ENCODE peak calls at places on chromosomes 6 and 20, in eight cellular contexts. S is amniotic stem cell; P is left ventricle myocardium superior; E is NCI-H2081 treated with DMSO at 0.1 percent for 48 hours; M is IMR-90; U is sigmoid colon; Z is activated CD8-positive, alpha-beta memory T cell treated with anti-CD3 and anti-CD28 coated beads, Interleukin-2, amount 10 ng/mL, durations not matched to agents 7 days and 5 days; A is brain microvascular endothelial cell. G is an unnamed sample.

GRCh38 chr6:129525055-129525454 is 184.9 kb downstream of the ARHGAP18 start:
- DNase-seq in U (no peak), P (no peak), S (no peak), Z (no peak), A (no peak), M (peak; percentile 70), E (no peak), G (no peak)

GRCh38 chr6:34771727-34772126 is 14.4 kb downstream of the SNRPC start:
- DNase-seq in U (no peak), S (peak; percentile 24), M (peak; percentile 83), A (peak; percentile 52), P (no peak), Z (no peak), E (no peak), G (no peak)

GRCh38 chr6:148502083-148502772 is 159.6 kb downstream of the SASH1 start:
- DNase-seq in U (peak; percentile 79), E (no peak), A (no peak), P (no peak), Z (no peak), S (no peak), M (peak; percentile 28), G (no peak)

GRCh38 chr6:137717074-137718073 is 149.7 kb upstream of the TNFAIP3 start:
- DNase-seq in M (no peak), Z (peak; percentile 92), E (no peak), A (no peak), S (no peak), U (no peak), P (no peak), G (no peak)

GRCh38 chr20:62887147-62887859 is 25.7 kb upstream of the TCFL5 start:
- DNase-seq in P (peak; percentile 82), M (peak; percentile 96), S (no peak), U (peak; percentile 94), Z (no peak), E (no peak), A (peak; percentile 96), G (peak; percentile 78)

GRCh38 chr6:49632712-49633111 is 3.9 kb downstream of the RHAG start:
- DNase-seq in Z (no peak), A (no peak), S (no peak), M (no peak), U (no peak), E (no peak), P (no peak), G (no peak)

GRCh38 chr20:1469925-1470571 is 3.4 kb upstream of the NSFL1C start:
- DNase-seq in S (peak; percentile 96), A (peak; percentile 100), Z (peak; percentile 47), U (peak; percentile 79), M (peak; percentile 100), E (peak; percentile 15), P (peak; percentile 81), G (peak; percentile 92)

GRCh38 chr6:1464796-1465348 is 75.5 kb downstream of the FOXF2 start:
- DNase-seq in U (no peak), M (no peak), E (no peak), A (no peak), Z (no peak), P (no peak), S (no peak), G (no peak)

GRCh38 chr6:50907565-50907964 is 88.9 kb downstream of the TFAP2B start:
- DNase-seq in Z (no peak), S (no peak), U (no peak), A (no peak), M (no peak), P (no peak), E (no peak), G (no peak)

GRCh38 chr6:34391711-34392496 is 565 bp downstream of the NUDT3 start:
- DNase-seq in Z (peak; percentile 68), M (peak; percentile 38), U (peak; percentile 81), P (peak; percentile 70), A (peak; percentile 27), E (no peak), S (no peak), G (peak; percentile 64)

GRCh38 chr6:28333047-28333446 is 2.9 kb downstream of the ZSCAN31 start:
- DNase-seq in U (no peak), E (no peak), S (no peak), P (no peak), A (no peak), Z (no peak), M (no peak), G (no peak)

GRCh38 chr20:21682576-21682975 is 22.9 kb upstream of the PAX1 start:
- DNase-seq in E (peak; percentile 6), A (no peak), S (no peak), Z (no peak), P (no peak), M (no peak), U (no peak), G (no peak)

GRCh38 chr20:2108987-2109386 is 7.4 kb downstream of the STK35 start:
- DNase-seq in S (no peak), U (no peak), P (no peak), E (no peak), Z (no peak), A (peak; percentile 55), M (peak; percentile 80), G (peak; percentile 43)

GRCh38 chr20:49813305-49813974 is 812 bp downstream of the SLC9A8 start:
- DNase-seq in Z (no peak), E (no peak), U (no peak), M (no peak), P (no peak), A (no peak), S (no peak), G (no peak)

GRCh38 chr20:63130654-63131577 is 85.0 kb downstream of the YTHDF1 start:
- DNase-seq in S (no peak), A (no peak), E (no peak), M (no peak), P (no peak), U (peak; percentile 57), Z (no peak), G (peak; percentile 76)

GRCh38 chr20:24086121-24086520 is 97.5 kb upstream of the GGTLC1 start:
- DNase-seq in S (no peak), E (no peak), Z (no peak), M (no peak), U (no peak), A (no peak), P (no peak), G (no peak)

GRCh38 chr20:1185781-1186334 is 1.1 kb upstream of the TMEM74B start:
- DNase-seq in S (no peak), M (peak; percentile 26), P (peak; percentile 66), E (no peak), Z (peak; percentile 68), A (no peak), U (no peak), G (peak; percentile 57)

GRCh38 chr6:137811121-137811911 is 55.7 kb upstream of the TNFAIP3 start:
- DNase-seq in A (peak; percentile 88), M (peak; percentile 96), E (no peak), U (peak; percentile 88), S (peak; percentile 72), Z (peak; percentile 92), P (peak; percentile 45), G (peak; percentile 95)

GRCh38 chr6:1678201-1678600 is 68.5 kb downstream of the FOXC1 start:
- DNase-seq in E (no peak), S (no peak), M (no peak), U (no peak), A (no peak), P (no peak), Z (no peak), G (no peak)

GRCh38 chr6:15713325-15713724 is 50.5 kb upstream of the DTNBP1 start:
- DNase-seq in M (no peak), Z (no peak), S (no peak), E (no peak), A (no peak), P (no peak), U (no peak), G (no peak)

GRCh38 chr6:12422848-12423247 is 132.7 kb downstream of the EDN1 start:
- DNase-seq in A (no peak), Z (no peak), P (peak; percentile 33), S (no peak), U (no peak), E (no peak), M (no peak), G (no peak)

GRCh38 chr6:79431469-79431868 is 105.8 kb downstream of the LCA5 start:
- DNase-seq in E (no peak), S (no peak), A (no peak), U (no peak), Z (no peak), M (no peak), P (no peak), G (no peak)

GRCh38 chr20:33091693-33092092 is 12.2 kb downstream of the BPIFB4 start:
- DNase-seq in M (no peak), Z (no peak), P (no peak), A (no peak), S (no peak), E (no peak), U (no peak), G (no peak)

GRCh38 chr6:7723041-7723447 is 2.9 kb upstream of the BMP6 start:
- DNase-seq in P (peak; percentile 85), U (peak; percentile 89), S (peak; percentile 35), E (no peak), Z (peak; percentile 74), A (peak; percentile 83), M (peak; percentile 81), G (peak; percentile 89)

GRCh38 chr6:10682319-10682988 is 12.0 kb downstream of the C6orf52 start:
- DNase-seq in M (no peak), Z (no peak), A (no peak), U (no peak), S (no peak), E (no peak), P (no peak), G (no peak)

GRCh38 chr6:101294676-101295075 is 98.8 kb upstream of the GRIK2 start:
- DNase-seq in E (no peak), M (no peak), P (no peak), Z (no peak), A (peak; percentile 52), U (no peak), S (no peak), G (no peak)

GRCh38 chr20:47356526-47357295 is at the start of gene ZMYND8:
- DNase-seq in P (peak; percentile 90), Z (peak; percentile 96), U (peak; percentile 95), S (peak; percentile 61), A (peak; percentile 96), E (peak; percentile 79), M (peak; percentile 92), G (peak; percentile 91)

GRCh38 chr6:139531148-139531547 is 156.7 kb upstream of the CITED2 start:
- DNase-seq in A (peak; percentile 36), E (no peak), Z (peak; percentile 89), M (peak; percentile 62), U (no peak), S (no peak), P (no peak), G (no peak)

GRCh38 chr6:148462203-148462602 is 119.6 kb downstream of the SASH1 start:
- DNase-seq in A (no peak), S (no peak), P (no peak), E (no peak), M (peak; percentile 82), U (no peak), Z (no peak), G (no peak)

GRCh38 chr6:27547157-27548075 is 74.5 kb upstream of the ZNF184 start:
- DNase-seq in U (no peak), M (peak; percentile 68), A (peak; percentile 89), Z (peak; percentile 63), P (no peak), E (peak; percentile 53), S (no peak), G (peak; percentile 57)

GRCh38 chr6:127484207-127484858 is 25.1 kb upstream of the KIAA0408 start:
- DNase-seq in A (peak; percentile 61), P (no peak), M (peak; percentile 70), Z (no peak), U (no peak), E (no peak), S (no peak), G (peak; percentile 34)

GRCh38 chr6:88908598-88909548 is 54.5 kb downstream of the RNGTT start:
- DNase-seq in M (no peak), P (peak; percentile 43), A (no peak), Z (no peak), U (no peak), S (no peak), E (no peak), G (peak; percentile 23)

GRCh38 chr20:45347936-45348809 is at the start of gene SDC4:
- DNase-seq in A (no peak), U (peak; percentile 91), S (peak; percentile 45), Z (peak; percentile 72), M (peak; percentile 63), P (peak; percentile 85), E (no peak), G (peak; percentile 78)

GRCh38 chr6:39416728-39417127 is 94.2 kb upstream of the KCNK16 start:
- DNase-seq in U (no peak), Z (no peak), M (peak; percentile 40), E (no peak), P (no peak), A (peak; percentile 77), S (peak; percentile 67), G (peak; percentile 5)